ENCODE peak calls at places on chromosome 5, in ten cellular contexts. U is ovary, O is Peyer's patch, Y is right lobe of liver, D is prostate gland, L is spleen, B is uterus, C is breast epithelium, P is adrenal gland, Z is K562. G is an unnamed sample. For H3K36me3, the result is how much of the 10 kb centered on the place peaks cover.

GRCh38 chr5:59445741-59446140 is 447.8 kb downstream of the PDE4D start:
- DNase-seq in U (no peak), O (no peak), Y (no peak), D (no peak), L (no peak), B (no peak), C (no peak), P (no peak), Z (no peak), G (no peak)

GRCh38 chr5:166088389-166089039 is 2202.9 kb upstream of the WWC1 start:
- DNase-seq in U (no peak), O (no peak), Y (no peak), D (no peak), L (no peak), B (no peak), C (no peak), P (no peak), Z (no peak), G (no peak)

GRCh38 chr5:176629853-176630680 is at the start of the genes EIF4E1B and SNCB:
- DNase-seq in U (no peak), O (no peak), Y (no peak), D (no peak), L (peak), B (no peak), C (no peak), P (no peak), Z (peak), G (no peak)

GRCh38 chr5:86748538-86749105 is 130.9 kb downstream of the COX7C start:
- DNase-seq in U (no peak), O (no peak), Y (no peak), D (no peak), L (no peak), B (no peak), C (no peak), P (no peak), Z (no peak), G (no peak)

GRCh38 chr5:106172681-106173532 is 1497.8 kb downstream of the EFNA5 start:
- DNase-seq in U (no peak), O (no peak), Y (no peak), D (no peak), L (no peak), B (no peak), C (no peak), P (no peak), Z (no peak), G (no peak)

GRCh38 chr5:143495124-143495523 is 91.6 kb upstream of the NR3C1 start:
- DNase-seq in U (no peak), O (no peak), Y (no peak), D (no peak), L (no peak), B (no peak), C (no peak), P (no peak), Z (no peak), G (no peak)

GRCh38 chr5:34817558-34818351 is 21.2 kb upstream of the TTC23L start:
- DNase-seq in U (no peak), O (no peak), Y (no peak), D (no peak), L (no peak), B (no peak), C (no peak), P (no peak), Z (no peak), G (no peak)

GRCh38 chr5:177453852-177454396 is 7.3 kb downstream of the PRR7 start:
- DNase-seq in U (no peak), O (peak), Y (peak), D (no peak), L (no peak), B (peak), C (no peak), P (peak), Z (no peak), G (no peak)

GRCh38 chr5:1832511-1833250 is 31.5 kb downstream of the NDUFS6 start:
- DNase-seq in U (no peak), O (peak), Y (no peak), D (no peak), L (peak), B (no peak), C (no peak), P (no peak), Z (no peak), G (no peak)

GRCh38 chr5:141692919-141693848 is 11.2 kb upstream of the ARAP3 start:
- DNase-seq in U (no peak), O (no peak), Y (no peak), D (no peak), L (no peak), B (no peak), C (no peak), P (no peak), Z (peak), G (no peak)

GRCh38 chr5:173230741-173231380 is 4.1 kb downstream of the NKX2-5 start:
- DNase-seq in U (no peak), O (no peak), Y (no peak), D (no peak), L (peak), B (no peak), C (no peak), P (no peak), Z (no peak), G (no peak)

DNA sequence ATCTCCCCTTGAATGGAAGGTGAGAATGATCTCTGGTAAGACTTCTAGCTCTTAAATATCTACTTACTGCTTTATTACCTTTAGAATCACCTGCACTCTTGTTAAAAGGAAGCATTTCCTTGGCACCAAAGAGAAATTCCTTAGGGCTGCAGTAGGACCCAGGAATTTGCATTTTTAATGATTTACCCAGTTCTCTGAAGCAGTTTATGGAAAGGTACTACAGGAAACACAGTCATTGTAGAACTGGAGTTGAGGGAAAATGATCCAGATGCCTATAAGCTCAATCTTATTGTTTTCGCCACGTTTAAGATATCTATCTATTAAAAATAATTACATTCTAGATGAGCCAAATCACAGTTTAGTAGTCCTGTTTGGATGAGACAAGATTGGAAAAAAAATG is 9.5 kb upstream of the C9 start:
- DNase-seq in U (no peak), O (no peak), Y (no peak), D (no peak), L (no peak), B (no peak), C (no peak), P (no peak), Z (no peak), G (no peak)
- TF ChIP-seq POLR2A in U (no peak), O (no peak), Y (peak), D (no peak), L (no peak), B (no peak), C (no peak), P (no peak), Z (no peak), G (no peak)

GRCh38 chr5:127002390-127002789 is 28.0 kb downstream of the MARCHF3 start:
- DNase-seq in U (no peak), O (no peak), Y (no peak), D (no peak), L (no peak), B (no peak), C (no peak), P (no peak), Z (no peak), G (no peak)
- H3K27ac ChIP-seq in U (no peak), O (no peak), Y (no peak), D (no peak), L (no peak), B (no peak), C (no peak), P (peak), Z (no peak), G (no peak)

GRCh38 chr5:14359069-14360043 is 216.2 kb downstream of the TRIO start:
- DNase-seq in U (no peak), O (no peak), Y (no peak), D (no peak), L (no peak), B (no peak), C (no peak), P (no peak), Z (no peak), G (no peak)
- H3K36me3 ChIP-seq in U (under half), O (under half), Y (under half), D (under half), L (under half), B (under half), C (under half), P (under half), Z (under half), G (under half)

GRCh38 chr5:132202711-132203463 is 24.8 kb downstream of the P4HA2 start:
- DNase-seq in U (no peak), O (no peak), Y (no peak), D (no peak), L (no peak), B (no peak), C (no peak), P (no peak), Z (no peak), G (no peak)
- TF ChIP-seq POLR2A in U (no peak), O (no peak), Y (no peak), D (no peak), L (no peak), B (no peak), C (no peak), P (no peak), Z (no peak), G (no peak)